ENCODE peak calls at places on chromosomes 7 and 10, in five cellular contexts. O is AG09309, R is heart right ventricle, X is PC-9, A is neural progenitor cell. Q is an unnamed sample.
A peak's percentile ranks its signal among the peaks of the same experiment; 100 is the strongest.

GRCh38 chr10:110006358-110007170 is 1.2 kb upstream of the ADD3 start:
- DNase-seq in O (no peak), R (peak; percentile 54), X (no peak), A (peak; percentile 32), Q (no peak)

GRCh38 chr10:81865581-81865980 is 9.4 kb upstream of the NRG3 start:
- DNase-seq in O (no peak), R (no peak), X (no peak), A (peak; percentile 68), Q (no peak)

GRCh38 chr7:155682484-155682883 is 38.0 kb downstream of the RBM33 start:
- DNase-seq in O (no peak), R (no peak), X (no peak), A (no peak), Q (no peak)

GRCh38 chr7:104207348-104207730 is 474 bp downstream of the ORC5 start:
- DNase-seq in O (no peak), R (no peak), X (no peak), A (peak; percentile 9), Q (no peak)

GRCh38 chr10:132399117-132400035 is 2.4 kb downstream of the PWWP2B start:
- DNase-seq in O (no peak), R (peak; percentile 11), X (peak; percentile 72), A (no peak), Q (no peak)

GRCh38 chr7:125136341-125136740 is 206.7 kb upstream of the POT1 start:
- DNase-seq in O (no peak), R (no peak), X (peak; percentile 58), A (peak; percentile 4), Q (no peak)

GRCh38 chr10:58950618-58951017 is 225.8 kb upstream of the PHYHIPL start:
- DNase-seq in O (no peak), R (no peak), X (no peak), A (no peak), Q (no peak)

GRCh38 chr7:132450188-132450587 is 126.1 kb downstream of the PLXNA4 start:
- DNase-seq in O (no peak), R (no peak), X (no peak), A (no peak), Q (no peak)

GRCh38 chr10:23433710-23434109 is 5.2 kb upstream of the OTUD1 start:
- DNase-seq in O (no peak), R (no peak), X (no peak), A (no peak), Q (no peak)

GRCh38 chr7:155919400-155920067 is 107.3 kb upstream of the SHH start:
- DNase-seq in O (no peak), R (no peak), X (no peak), A (no peak), Q (no peak)

GRCh38 chr7:71482284-71482683 is 350.3 kb downstream of the GALNT17 start:
- DNase-seq in O (no peak), R (no peak), X (no peak), A (no peak), Q (no peak)

GRCh38 chr10:1923586-1923985 is 186.3 kb upstream of the ADARB2 start:
- DNase-seq in O (no peak), R (no peak), X (no peak), A (no peak), Q (no peak)

GRCh38 chr10:94639902-94640301 is 43.6 kb upstream of the CYP2C18 start:
- DNase-seq in O (no peak), R (no peak), X (no peak), A (no peak), Q (no peak)

GRCh38 chr7:1775389-1775788 is 105.3 kb downstream of the ELFN1 start:
- DNase-seq in O (no peak), R (no peak), X (no peak), A (no peak), Q (no peak)

GRCh38 chr7:157905740-157906461 is 569.1 kb downstream of the DNAJB6 start:
- DNase-seq in O (no peak), R (peak; percentile 50), X (no peak), A (peak; percentile 18), Q (no peak)

GRCh38 chr10:114987995-114988394 is 50.0 kb downstream of the TRUB1 start:
- DNase-seq in O (peak; percentile 46), R (no peak), X (no peak), A (no peak), Q (peak; percentile 77)

DNA sequence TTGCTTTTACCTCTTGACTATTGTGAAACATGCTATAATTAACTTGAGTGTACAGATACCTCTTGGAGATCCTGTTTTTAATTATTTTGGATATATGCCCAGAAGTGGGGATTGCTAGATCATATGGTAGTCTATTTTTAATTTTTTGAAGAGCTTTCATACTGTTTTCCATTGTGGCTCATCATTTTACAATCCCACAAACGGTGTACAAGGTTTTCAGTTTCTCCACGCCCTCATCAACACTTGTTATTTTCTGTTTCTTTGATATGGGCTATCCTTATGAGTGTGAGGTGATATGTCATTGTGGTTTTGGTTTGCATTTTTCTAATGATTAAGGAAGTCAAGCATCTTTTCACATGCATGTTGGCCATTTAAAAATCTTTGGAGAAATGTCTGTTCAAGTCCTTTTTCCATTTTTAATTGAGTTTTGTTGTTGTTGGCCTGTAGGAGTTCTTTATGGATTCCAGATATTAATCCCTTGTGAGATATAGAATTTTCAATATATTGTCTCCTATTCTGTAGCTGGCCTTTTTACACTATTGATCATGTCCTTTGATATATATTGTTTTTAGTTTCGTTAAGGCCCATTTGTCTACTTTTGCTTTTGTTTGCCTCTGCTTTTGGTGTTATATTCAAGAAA is 7.5 kb downstream of the AGK start:
- DNase-seq in O (no peak), R (no peak), X (no peak), A (no peak), Q (peak; percentile 45)
- H3K4me3 ChIP-seq in O (no peak overlapping the region), R (no peak overlapping the region), X (no peak overlapping the region), A (no peak overlapping the region), Q (no peak overlapping the region)

GRCh38 chr10:70760271-70760787 is 24.8 kb downstream of the TBATA start:
- DNase-seq in O (no peak), R (no peak), X (no peak), A (no peak), Q (no peak)
- TF ChIP-seq CTCF in O (no peak), R (no peak), X (no peak), A (no peak), Q (no peak)

DNA sequence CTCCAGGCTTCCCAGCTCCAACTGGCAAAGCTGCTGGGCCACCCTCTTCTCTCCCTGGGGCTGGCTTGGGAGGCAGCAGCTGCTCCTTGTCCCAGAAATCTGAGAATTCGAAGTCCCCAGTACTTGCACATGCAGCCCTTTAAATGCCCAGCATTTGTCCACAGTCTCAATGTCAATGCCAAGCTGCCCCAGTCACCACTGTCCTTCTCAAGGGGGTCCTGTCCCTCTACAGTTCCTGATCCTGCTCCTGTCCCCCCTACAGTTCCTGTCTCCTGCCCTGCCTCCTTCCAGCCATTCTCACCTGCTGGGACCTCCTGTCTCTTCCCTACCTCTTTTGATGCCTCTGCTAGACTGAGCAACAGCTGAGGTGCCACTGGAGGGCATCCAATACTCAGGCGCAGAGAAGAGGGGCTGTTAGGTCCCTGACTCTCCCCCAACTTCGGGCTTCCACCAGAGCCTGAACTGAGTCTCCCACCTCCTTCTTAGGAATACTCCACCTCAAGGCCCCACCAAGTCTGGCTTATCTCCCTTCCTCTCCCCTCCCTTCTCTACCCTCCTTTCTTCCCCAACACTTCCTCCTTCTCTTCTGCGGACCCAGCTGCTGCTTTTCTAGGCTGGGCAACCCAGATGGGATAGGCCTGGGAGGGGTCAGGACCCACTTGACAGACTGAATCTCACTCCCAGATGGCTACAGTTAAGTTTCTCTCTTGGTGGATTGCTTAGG is 4.7 kb upstream of the HOXA11 start:
- DNase-seq in O (no peak), R (no peak), X (no peak), A (no peak), Q (no peak)
- H3K4me3 ChIP-seq in O (peak overlapping the region; percentile 70), R (no peak overlapping the region), X (no peak overlapping the region), A (no peak overlapping the region), Q (no peak overlapping the region)

DNA sequence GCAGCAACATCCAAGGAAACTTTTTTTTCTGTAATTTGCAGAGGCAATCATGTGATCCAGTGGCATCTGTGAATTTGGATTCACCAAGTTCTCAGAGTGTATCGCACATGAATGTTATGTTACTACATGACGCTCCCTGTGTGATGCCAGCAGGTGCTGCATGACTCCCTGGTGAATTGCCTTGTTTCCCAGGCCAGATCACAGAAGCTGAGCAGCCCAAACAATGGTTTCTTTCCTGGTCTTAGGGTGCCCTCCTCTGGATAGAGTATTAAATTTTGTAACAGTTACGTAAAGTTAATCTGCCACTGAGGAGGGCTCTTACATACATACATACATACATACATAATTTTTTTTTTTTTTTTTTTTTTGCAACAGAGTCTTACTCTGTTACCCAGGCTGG is 3.6 kb downstream of the ZSCAN21 start:
- DNase-seq in O (no peak), R (no peak), X (peak; percentile 63), A (peak; percentile 23), Q (no peak)
- TF ChIP-seq CTCF in O (peak; percentile 27), R (no peak), X (peak; percentile 53), A (no peak), Q (peak; percentile 27)

DNA sequence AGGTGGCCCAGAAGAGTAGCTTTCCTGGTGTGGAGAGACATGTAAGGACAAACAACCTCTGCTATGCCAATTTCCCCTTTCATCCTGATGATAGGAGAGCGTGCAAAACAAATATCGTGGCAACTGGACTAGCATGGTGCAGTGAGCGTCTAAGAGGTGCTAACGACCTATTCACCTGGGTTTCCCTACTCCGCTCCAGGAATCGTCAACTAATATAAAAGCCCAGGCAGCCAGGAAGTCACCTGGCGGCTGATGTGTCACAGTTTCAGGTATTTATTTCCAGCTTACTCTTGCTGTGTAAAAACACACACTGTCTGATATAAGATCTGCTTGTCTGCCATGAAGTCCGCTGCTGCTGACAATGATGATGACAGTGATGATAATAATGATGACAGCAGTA is 56.5 kb upstream of the EFCAB10 start:
- DNase-seq in O (no peak), R (no peak), X (no peak), A (no peak), Q (no peak)
- H3K4me3 ChIP-seq in O (no peak overlapping the region), R (no peak overlapping the region), X (no peak overlapping the region), A (peak overlapping the region; percentile 45), Q (no peak overlapping the region)

DNA sequence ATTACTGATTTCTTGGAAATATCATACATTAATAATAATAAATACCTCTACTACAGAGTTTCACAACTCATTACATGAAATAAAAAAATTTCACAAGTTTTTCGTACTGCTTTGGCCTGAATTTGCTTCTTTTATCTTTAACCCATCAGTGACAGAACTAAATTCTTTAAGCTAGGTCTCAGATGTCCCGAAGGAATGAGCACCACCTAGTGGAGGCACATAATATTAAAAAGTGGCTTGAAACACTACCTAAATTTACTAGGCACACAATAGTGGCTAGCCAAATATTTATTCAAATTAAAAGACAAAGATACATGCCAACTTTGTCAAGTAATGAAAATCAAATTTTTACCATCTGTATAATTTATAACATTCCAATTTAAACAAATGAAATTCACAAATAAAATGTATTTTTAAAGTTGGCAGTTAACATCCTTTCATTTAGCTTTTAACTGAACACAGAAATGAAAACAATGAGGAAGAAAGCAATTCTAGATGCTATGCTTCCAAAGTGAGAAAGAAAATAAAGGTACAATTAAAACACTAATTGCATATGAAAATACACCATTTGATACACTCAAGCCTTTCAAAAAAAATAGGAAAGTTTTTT is 123.3 kb downstream of the MPP7 start:
- DNase-seq in O (peak; percentile 52), R (no peak), X (no peak), A (peak; percentile 74), Q (no peak)
- TF ChIP-seq CTCF in O (peak; percentile 55), R (peak; percentile 60), X (peak; percentile 78), A (peak; percentile 89), Q (peak; percentile 30)

Q was measured in AG04449.